ENCODE peak calls at places on chromosomes 2 and 18, in eight cellular contexts. Y is hepatocyte, C is neural crest cell, Z is activated B cell treated with CpG ODN at 0.5 μM for 24 hours, Q is GM12864, X is gastrocnemius medialis, J is kidney, V is GM23338. N is an unnamed sample.
A peak's percentile ranks its signal among the peaks of the same experiment; 100 is the strongest.

GRCh38 chr2:159891917-159892691 is 94.1 kb upstream of the CD302 start:
- DNase-seq in C (no peak), V (peak; percentile 46), J (no peak), Y (peak; percentile 22), Z (no peak), X (no peak), Q (no peak), N (no peak)

GRCh38 chr2:6824962-6825361 is 40.7 kb downstream of the CMPK2 start:
- DNase-seq in Z (no peak), X (no peak), Y (peak; percentile 45), Q (no peak), V (no peak), C (no peak), J (no peak), N (no peak)

GRCh38 chr2:8617590-8617989 is 64.3 kb upstream of the ID2 start:
- DNase-seq in V (no peak), Y (no peak), J (no peak), Q (no peak), X (no peak), Z (no peak), C (no peak), N (no peak)

GRCh38 chr2:177296047-177296446 is 31.5 kb upstream of the NFE2L2 start:
- DNase-seq in Z (no peak), Y (no peak), J (no peak), V (no peak), X (no peak), C (no peak), Q (no peak), N (no peak)

GRCh38 chr2:66268756-66269155 is 166.2 kb upstream of the MEIS1 start:
- DNase-seq in Q (no peak), Y (no peak), J (no peak), C (no peak), Z (no peak), V (no peak), X (no peak), N (no peak)

GRCh38 chr18:23172981-23173380 is 37.7 kb downstream of the CABLES1 start:
- DNase-seq in X (no peak), Y (no peak), J (no peak), Z (no peak), V (no peak), Q (no peak), C (no peak), N (no peak)

GRCh38 chr2:201188449-201188848 is 5.5 kb downstream of the CASP10 start:
- DNase-seq in Z (no peak), V (no peak), Q (no peak), X (no peak), Y (no peak), J (no peak), C (no peak), N (no peak)

GRCh38 chr2:107437807-107438206 is 388.9 kb upstream of the RGPD4 start:
- DNase-seq in C (no peak), Z (no peak), J (no peak), V (no peak), Q (no peak), X (no peak), Y (no peak), N (no peak)

GRCh38 chr18:8856187-8856586 is 150.8 kb downstream of the MTCL1 start:
- DNase-seq in X (no peak), J (no peak), C (no peak), Y (no peak), V (no peak), Q (no peak), Z (no peak), N (no peak)

GRCh38 chr2:7626139-7626537 is 708.9 kb downstream of the RNF144A start:
- DNase-seq in Q (no peak), V (no peak), X (no peak), C (no peak), J (no peak), Y (no peak), Z (no peak), N (no peak)

GRCh38 chr18:55780591-55781071 is 192.6 kb upstream of the TCF4 start:
- DNase-seq in Y (no peak), Q (no peak), J (no peak), V (no peak), C (no peak), Z (no peak), X (no peak), N (no peak)

GRCh38 chr18:55779461-55779710 is 191.4 kb upstream of the TCF4 start:
- DNase-seq in X (no peak), C (no peak), V (no peak), Y (no peak), Q (no peak), Z (no peak), J (no peak), N (no peak)

GRCh38 chr18:55781481-55781957 is 193.5 kb upstream of the TCF4 start:
- DNase-seq in C (peak; percentile 26), J (no peak), V (peak; percentile 83), Q (no peak), Z (no peak), X (peak; percentile 30), Y (peak; percentile 73), N (no peak)

GRCh38 chr18:55778731-55779460 is 190.9 kb upstream of the TCF4 start:
- DNase-seq in X (no peak), J (no peak), C (no peak), Y (no peak), Z (peak; percentile 20), V (peak; percentile 44), Q (no peak), N (no peak)

GRCh38 chr18:55779711-55780590 is 192.0 kb upstream of the TCF4 start:
- DNase-seq in Z (peak; percentile 63), J (peak; percentile 74), X (peak; percentile 5), C (peak; percentile 29), Q (no peak), V (peak; percentile 66), Y (peak; percentile 54), N (no peak)
- TF ChIP-seq CTCF in Z (no peak), J (no peak), X (peak; percentile 37), C (peak; percentile 50), Q (peak; percentile 8), V (peak; percentile 32), Y (no peak), N (no peak)

GRCh38 chr2:106098081-106098480 is 96.0 kb downstream of the UXS1 start:
- DNase-seq in Y (peak; percentile 42), V (peak; percentile 46), J (no peak), C (no peak), Z (no peak), X (no peak), Q (no peak), N (no peak)

GRCh38 chr2:106094101-106094860 is 99.8 kb downstream of the UXS1 start:
- DNase-seq in Z (no peak), X (no peak), J (no peak), C (no peak), Q (no peak), Y (no peak), V (no peak), N (no peak)

GRCh38 chr2:106096446-106097369 is 97.4 kb downstream of the UXS1 start:
- DNase-seq in V (no peak), X (no peak), C (no peak), Z (no peak), J (no peak), Y (no peak), Q (no peak), N (no peak)

GRCh38 chr2:106097370-106098000 is 96.6 kb downstream of the UXS1 start:
- DNase-seq in X (no peak), Q (no peak), J (no peak), Y (no peak), Z (no peak), C (no peak), V (peak; percentile 50), N (no peak)

GRCh38 chr2:106095478-106096392 is 98.4 kb downstream of the UXS1 start:
- DNase-seq in X (no peak), V (no peak), Q (no peak), C (no peak), Z (no peak), J (no peak), Y (no peak), N (peak; percentile 49)
- TF ChIP-seq CTCF in X (no peak), V (no peak), Q (no peak), C (no peak), Z (no peak), J (no peak), Y (no peak), N (no peak)

GRCh38 chr2:205323929-205324328 is 358.4 kb upstream of the NRP2 start:
- DNase-seq in X (no peak), Y (no peak), C (no peak), V (peak; percentile 55), Q (no peak), J (no peak), Z (no peak), N (no peak)
- TF ChIP-seq CTCF in X (no peak), Y (peak; percentile 19), C (peak; percentile 60), V (peak; percentile 74), Q (peak; percentile 59), J (peak; percentile 29), Z (no peak), N (no peak)

DNA sequence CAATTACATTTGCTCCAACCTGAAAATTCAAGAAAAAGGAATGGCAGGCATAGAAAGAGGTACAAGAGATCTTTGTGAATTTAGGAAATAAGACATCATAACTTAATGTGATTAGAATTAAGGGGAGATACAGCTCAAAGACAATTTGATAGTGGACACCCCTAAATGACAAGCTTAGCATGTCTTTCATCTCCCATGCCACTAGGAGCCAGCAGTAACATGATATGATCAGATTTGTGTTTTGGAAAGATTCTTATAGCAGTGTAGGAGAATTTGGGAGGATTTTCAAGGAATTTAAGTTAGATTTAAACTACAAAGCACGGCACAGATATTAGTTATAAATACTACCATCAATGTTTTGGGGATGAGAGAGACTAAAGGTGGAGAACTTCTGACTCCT is 340.8 kb downstream of the RDH14 start:
- DNase-seq in X (no peak), J (no peak), Y (no peak), Z (no peak), V (no peak), Q (no peak), C (no peak), N (no peak)
- TF ChIP-seq CTCF in X (no peak), J (no peak), Y (no peak), Z (no peak), V (peak; percentile 27), Q (no peak), C (no peak), N (no peak)

DNA sequence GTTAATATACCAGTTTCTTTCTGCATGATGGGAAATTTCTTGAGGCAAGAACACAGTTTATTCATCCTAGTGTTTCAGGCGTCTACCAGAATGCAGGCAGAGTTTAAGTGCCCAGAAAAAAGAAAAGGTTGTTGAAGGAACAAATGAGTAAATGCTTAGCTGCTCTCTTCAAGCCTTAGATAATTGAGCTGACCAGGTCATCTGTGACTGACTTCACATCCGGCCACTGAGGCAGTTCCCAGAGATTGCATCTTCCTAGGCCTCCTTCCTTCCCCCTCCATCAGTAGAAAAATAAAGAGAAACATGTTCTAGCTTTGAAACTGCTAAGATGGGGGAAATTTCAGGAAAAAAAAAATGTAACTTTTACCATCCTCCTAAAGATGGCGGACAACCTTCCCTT is 9.4 kb upstream of the TMEM163 start:
- DNase-seq in V (no peak), Q (no peak), C (no peak), X (no peak), Z (no peak), Y (no peak), J (no peak), N (no peak)
- TF ChIP-seq CTCF in V (no peak), Q (no peak), C (no peak), X (no peak), Z (no peak), Y (no peak), J (no peak), N (no peak)